ENCODE peak calls at places on chromosome 2, in nine cellular contexts. T, Y, H, A, U, N, Z, F and C are unnamed samples.

GRCh38 chr2:152523091-152523490 is 188.1 kb downstream of the FMNL2 start:
- DNase-seq in T (no peak), Y (no peak), H (no peak), A (no peak), U (no peak), N (no peak), Z (no peak), F (no peak), C (no peak)

GRCh38 chr2:135800513-135801460 is 36.2 kb downstream of the LCT start:
- DNase-seq in T (no peak), Y (no peak), H (no peak), A (no peak), U (no peak), N (no peak), Z (no peak), F (no peak), C (no peak)

GRCh38 chr2:233007739-233008138 is 5.3 kb downstream of the NGEF start:
- DNase-seq in T (no peak), Y (no peak), H (no peak), A (no peak), U (no peak), N (no peak), Z (no peak), F (no peak), C (no peak)

GRCh38 chr2:144950874-144951560 is 431.1 kb upstream of the ZEB2 start:
- DNase-seq in T (no peak), Y (no peak), H (no peak), A (no peak), U (no peak), N (no peak), Z (no peak), F (no peak), C (no peak)

GRCh38 chr2:196068271-196069209 is at the start of gene DNAH7:
- DNase-seq in T (peak), Y (peak), H (peak), A (peak), U (peak), N (peak), Z (peak), F (peak), C (peak)

GRCh38 chr2:228433706-228434105 is 252.2 kb upstream of the SPHKAP start:
- DNase-seq in T (no peak), Y (no peak), H (no peak), A (no peak), U (no peak), N (no peak), Z (no peak), F (no peak), C (no peak)

GRCh38 chr2:240935101-240935876 is 29.2 kb downstream of the CROCC2 start:
- DNase-seq in T (no peak), Y (no peak), H (no peak), A (no peak), U (peak), N (no peak), Z (peak), F (no peak), C (peak)

GRCh38 chr2:10279472-10279870 is 23.2 kb upstream of the HPCAL1 start:
- DNase-seq in T (no peak), Y (no peak), H (no peak), A (no peak), U (no peak), N (no peak), Z (peak), F (no peak), C (no peak)

GRCh38 chr2:14401838-14402237 is 230.7 kb upstream of the LRATD1 start:
- DNase-seq in T (no peak), Y (peak), H (no peak), A (no peak), U (peak), N (no peak), Z (no peak), F (peak), C (no peak)

GRCh38 chr2:16178551-16179130 is 238.3 kb downstream of the MYCN start:
- DNase-seq in T (no peak), Y (no peak), H (no peak), A (no peak), U (no peak), N (no peak), Z (no peak), F (no peak), C (no peak)

GRCh38 chr2:216107320-216107719 is 1.8 kb upstream of the XRCC5 start:
- DNase-seq in T (no peak), Y (no peak), H (no peak), A (no peak), U (no peak), N (no peak), Z (no peak), F (no peak), C (no peak)

GRCh38 chr2:2787301-2787907 is 456.3 kb upstream of the MYT1L start:
- DNase-seq in T (no peak), Y (no peak), H (no peak), A (no peak), U (peak), N (no peak), Z (no peak), F (no peak), C (no peak)